ENCODE peak calls at places on chromosomes 6 and 20, in nine cellular contexts. U is KG1; O is caudate nucleus; B is GM23338; P is lower leg skin; J is NCI-H2107; I is T-helper 17 cell; D is activated naive CD4-positive, alpha-beta T cell; A is activated naive CD8-positive, alpha-beta T cell treated with anti-CD3 and anti-CD28 coated beads, Interleukin-2, amount 10 ng/mL, durations not matched to agents 7 days and 5 days. K is an unnamed sample.

GRCh38 chr6:57275384-57275783 is 42.0 kb upstream of the PRIM2 start:
- DNase-seq in U (no peak), O (no peak), B (no peak), P (no peak), J (no peak), I (no peak), D (no peak), A (no peak), K (no peak)

GRCh38 chr6:125932451-125932795 is 24.1 kb upstream of the HINT3 start:
- DNase-seq in U (no peak), O (no peak), B (no peak), P (no peak), J (no peak), I (no peak), D (no peak), A (no peak), K (no peak)

GRCh38 chr6:147970970-147971369 is 371.7 kb upstream of the SASH1 start:
- DNase-seq in U (no peak), O (no peak), B (peak), P (no peak), J (no peak), I (no peak), D (no peak), A (no peak), K (no peak)

GRCh38 chr6:33981421-33981820 is 164.5 kb downstream of the GRM4 start:
- DNase-seq in U (no peak), O (no peak), B (no peak), P (peak), J (no peak), I (no peak), D (no peak), A (no peak), K (no peak)

GRCh38 chr6:12593720-12594540 is 122.6 kb upstream of the PHACTR1 start:
- DNase-seq in U (no peak), O (no peak), B (no peak), P (no peak), J (no peak), I (no peak), D (no peak), A (no peak), K (no peak)

GRCh38 chr6:38353310-38354032 is 286.3 kb downstream of the BTBD9 start:
- DNase-seq in U (no peak), O (no peak), B (no peak), P (no peak), J (no peak), I (no peak), D (no peak), A (no peak), K (no peak)

GRCh38 chr6:25652007-25652515 is at the start of gene SCGN:
- DNase-seq in U (peak), O (no peak), B (peak), P (peak), J (no peak), I (no peak), D (no peak), A (peak), K (no peak)

GRCh38 chr6:98831057-98832031 is 3.0 kb upstream of the POU3F2 start:
- DNase-seq in U (no peak), O (peak), B (peak), P (no peak), J (no peak), I (no peak), D (no peak), A (peak), K (peak)

GRCh38 chr6:12403201-12403826 is 113.2 kb downstream of the EDN1 start:
- DNase-seq in U (no peak), O (no peak), B (no peak), P (no peak), J (no peak), I (no peak), D (no peak), A (no peak), K (no peak)

GRCh38 chr6:122066200-122066599 is 333.3 kb upstream of the HSF2 start:
- DNase-seq in U (no peak), O (no peak), B (no peak), P (no peak), J (no peak), I (no peak), D (no peak), A (no peak), K (no peak)

GRCh38 chr6:4270799-4271198 is 135.4 kb upstream of the ECI2 start:
- DNase-seq in U (no peak), O (no peak), B (no peak), P (no peak), J (no peak), I (no peak), D (no peak), A (no peak), K (no peak)

GRCh38 chr6:33591633-33592032 is 11.6 kb upstream of the BAK1 start:
- DNase-seq in U (no peak), O (no peak), B (no peak), P (no peak), J (no peak), I (no peak), D (no peak), A (no peak), K (no peak)

GRCh38 chr6:19713411-19713810 is 123.8 kb upstream of the ID4 start:
- DNase-seq in U (no peak), O (no peak), B (no peak), P (no peak), J (no peak), I (no peak), D (no peak), A (no peak), K (no peak)

GRCh38 chr6:136549359-136550044 is 720 bp downstream of the MAP7 start:
- DNase-seq in U (no peak), O (no peak), B (peak), P (peak), J (no peak), I (no peak), D (no peak), A (peak), K (peak)

GRCh38 chr20:24962510-24962909 is 13.4 kb downstream of the CST7 start:
- DNase-seq in U (no peak), O (no peak), B (no peak), P (peak), J (no peak), I (no peak), D (no peak), A (no peak), K (no peak)

GRCh38 chr20:46831633-46832011 is 63.0 kb upstream of the EYA2 start:
- DNase-seq in U (no peak), O (no peak), B (no peak), P (no peak), J (no peak), I (no peak), D (no peak), A (no peak), K (no peak)

GRCh38 chr20:37580069-37580468 is 52.4 kb upstream of the BLCAP start:
- DNase-seq in U (no peak), O (no peak), B (no peak), P (no peak), J (no peak), I (no peak), D (no peak), A (no peak), K (no peak)

GRCh38 chr20:40265872-40266533 is 423.0 kb downstream of the MAFB start:
- DNase-seq in U (no peak), O (no peak), B (peak), P (no peak), J (no peak), I (no peak), D (no peak), A (no peak), K (peak)

GRCh38 chr6:82144007-82144851 is 103.3 kb downstream of the IBTK start:
- DNase-seq in U (no peak), O (no peak), B (no peak), P (no peak), J (no peak), I (no peak), D (no peak), A (no peak), K (no peak)

GRCh38 chr20:8798505-8798904 is 270.4 kb upstream of the PLCB4 start:
- DNase-seq in U (no peak), O (no peak), B (no peak), P (no peak), J (no peak), I (no peak), D (no peak), A (no peak), K (no peak)

GRCh38 chr6:52994789-52995078 is 350 bp downstream of the GSTA4 start:
- DNase-seq in U (peak), O (no peak), B (peak), P (peak), J (no peak), I (no peak), D (peak), A (peak), K (peak)

GRCh38 chr20:18638768-18639167 is 50.9 kb downstream of the DTD1 start:
- DNase-seq in U (no peak), O (no peak), B (no peak), P (no peak), J (no peak), I (no peak), D (no peak), A (no peak), K (no peak)

GRCh38 chr20:54158226-54158625 is 15.6 kb downstream of the CYP24A1 start:
- DNase-seq in U (no peak), O (no peak), B (no peak), P (no peak), J (no peak), I (no peak), D (no peak), A (no peak), K (no peak)

GRCh38 chr6:128316258-128316952 is 204.0 kb downstream of the PTPRK start:
- DNase-seq in U (no peak), O (no peak), B (peak), P (no peak), J (no peak), I (no peak), D (no peak), A (no peak), K (no peak)

GRCh38 chr6:170129691-170130171 is 161.1 kb downstream of the DLL1 start:
- DNase-seq in U (no peak), O (peak), B (no peak), P (no peak), J (no peak), I (no peak), D (no peak), A (peak), K (peak)

GRCh38 chr20:17541996-17542395 is 10.8 kb upstream of the BFSP1 start:
- DNase-seq in U (no peak), O (no peak), B (no peak), P (no peak), J (no peak), I (no peak), D (no peak), A (no peak), K (no peak)

GRCh38 chr6:14130431-14131075 is 13.0 kb downstream of the CD83 start:
- DNase-seq in U (no peak), O (no peak), B (no peak), P (no peak), J (no peak), I (no peak), D (no peak), A (no peak), K (no peak)

GRCh38 chr6:71579902-71580301 is 291.3 kb downstream of the OGFRL1 start:
- DNase-seq in U (no peak), O (no peak), B (no peak), P (no peak), J (no peak), I (no peak), D (no peak), A (no peak), K (no peak)

GRCh38 chr6:40998661-40999060 is 40.4 kb downstream of the UNC5CL start:
- DNase-seq in U (no peak), O (no peak), B (no peak), P (no peak), J (no peak), I (no peak), D (no peak), A (no peak), K (no peak)

GRCh38 chr6:164897523-164898094 is 411.8 kb downstream of the C6orf118 start:
- DNase-seq in U (no peak), O (no peak), B (peak), P (no peak), J (no peak), I (no peak), D (no peak), A (no peak), K (no peak)

GRCh38 chr6:39357998-39358686 is 35.6 kb upstream of the KCNK16 start:
- DNase-seq in U (no peak), O (no peak), B (no peak), P (peak), J (no peak), I (no peak), D (no peak), A (no peak), K (no peak)

GRCh38 chr20:62409935-62410741 is 3.1 kb upstream of the CABLES2 start:
- DNase-seq in U (no peak), O (no peak), B (peak), P (no peak), J (no peak), I (no peak), D (no peak), A (peak), K (no peak)

K was measured in dorsolateral prefrontal cortex.